ENCODE peak calls at places on chromosomes 4 and X, in ten cellular contexts. One of them, this sample, is unnamed.

GRCh38 chrX:153922932-153923857 is 2.9 kb downstream of the ARHGAP4 start:
- DNase-seq in SHP77 treated with DMSO at 0.1 percent for 48 hours: no peak
- DNase-seq in stomach: peak
- DNase-seq in stimulated activated CD4-positive, alpha-beta T cell treated with anti-CD3 and anti-CD28 coated beads, TNF-alpha, amount 100 ng/mL, for 1 hour: no peak
- DNase-seq in hippocampal formation: peak
- DNase-seq in left ventricle myocardium inferior: peak
- DNase-seq in GM12891: no peak
- DNase-seq in iris pigment epithelial cell: peak
- DNase-seq in naive thymus-derived CD8-positive, alpha-beta T cell: no peak
- DNase-seq in activated T-helper 1 cell treated with anti-CD3 and anti-CD28 coated beads, Interleukin-2, amount 50 U/mL, for 16 hours: no peak
- DNase-seq in this sample: peak

GRCh38 chrX:55919367-55920221 is 202.0 kb downstream of the RRAGB start:
- DNase-seq in left ventricle myocardium inferior: no peak
- DNase-seq in SHP77 treated with DMSO at 0.1 percent for 48 hours: no peak
- DNase-seq in stimulated activated CD4-positive, alpha-beta T cell treated with anti-CD3 and anti-CD28 coated beads, TNF-alpha, amount 100 ng/mL, for 1 hour: no peak
- DNase-seq in naive thymus-derived CD8-positive, alpha-beta T cell: no peak
- DNase-seq in hippocampal formation: no peak
- DNase-seq in GM12891: peak
- DNase-seq in activated T-helper 1 cell treated with anti-CD3 and anti-CD28 coated beads, Interleukin-2, amount 50 U/mL, for 16 hours: no peak
- DNase-seq in stomach: no peak
- DNase-seq in iris pigment epithelial cell: no peak
- DNase-seq in this sample: no peak

GRCh38 chr4:20362148-20362547 is 110.4 kb downstream of the SLIT2 start:
- DNase-seq in iris pigment epithelial cell: no peak
- DNase-seq in hippocampal formation: no peak
- DNase-seq in GM12891: no peak
- DNase-seq in left ventricle myocardium inferior: no peak
- DNase-seq in stomach: no peak
- DNase-seq in naive thymus-derived CD8-positive, alpha-beta T cell: no peak
- DNase-seq in stimulated activated CD4-positive, alpha-beta T cell treated with anti-CD3 and anti-CD28 coated beads, TNF-alpha, amount 100 ng/mL, for 1 hour: no peak
- DNase-seq in SHP77 treated with DMSO at 0.1 percent for 48 hours: no peak
- DNase-seq in activated T-helper 1 cell treated with anti-CD3 and anti-CD28 coated beads, Interleukin-2, amount 50 U/mL, for 16 hours: no peak
- DNase-seq in this sample: no peak

GRCh38 chrX:47556045-47556623 is 4.9 kb upstream of the ARAF start:
- DNase-seq in stomach: peak
- DNase-seq in hippocampal formation: peak
- DNase-seq in SHP77 treated with DMSO at 0.1 percent for 48 hours: peak
- DNase-seq in iris pigment epithelial cell: peak
- DNase-seq in left ventricle myocardium inferior: peak
- DNase-seq in stimulated activated CD4-positive, alpha-beta T cell treated with anti-CD3 and anti-CD28 coated beads, TNF-alpha, amount 100 ng/mL, for 1 hour: peak
- DNase-seq in GM12891: no peak
- DNase-seq in activated T-helper 1 cell treated with anti-CD3 and anti-CD28 coated beads, Interleukin-2, amount 50 U/mL, for 16 hours: peak
- DNase-seq in naive thymus-derived CD8-positive, alpha-beta T cell: peak
- DNase-seq in this sample: peak

GRCh38 chr4:77854431-77855111 is 8.1 kb upstream of the MRPL1 start:
- DNase-seq in activated T-helper 1 cell treated with anti-CD3 and anti-CD28 coated beads, Interleukin-2, amount 50 U/mL, for 16 hours: no peak
- DNase-seq in naive thymus-derived CD8-positive, alpha-beta T cell: no peak
- DNase-seq in stomach: no peak
- DNase-seq in hippocampal formation: no peak
- DNase-seq in iris pigment epithelial cell: no peak
- DNase-seq in stimulated activated CD4-positive, alpha-beta T cell treated with anti-CD3 and anti-CD28 coated beads, TNF-alpha, amount 100 ng/mL, for 1 hour: no peak
- DNase-seq in left ventricle myocardium inferior: no peak
- DNase-seq in GM12891: no peak
- DNase-seq in SHP77 treated with DMSO at 0.1 percent for 48 hours: no peak
- DNase-seq in this sample: no peak

GRCh38 chr4:14596904-14597303 is 405.4 kb upstream of the CPEB2 start:
- DNase-seq in stimulated activated CD4-positive, alpha-beta T cell treated with anti-CD3 and anti-CD28 coated beads, TNF-alpha, amount 100 ng/mL, for 1 hour: no peak
- DNase-seq in naive thymus-derived CD8-positive, alpha-beta T cell: no peak
- DNase-seq in iris pigment epithelial cell: no peak
- DNase-seq in GM12891: no peak
- DNase-seq in left ventricle myocardium inferior: no peak
- DNase-seq in SHP77 treated with DMSO at 0.1 percent for 48 hours: no peak
- DNase-seq in activated T-helper 1 cell treated with anti-CD3 and anti-CD28 coated beads, Interleukin-2, amount 50 U/mL, for 16 hours: no peak
- DNase-seq in hippocampal formation: no peak
- DNase-seq in stomach: no peak
- DNase-seq in this sample: no peak

GRCh38 chr4:141455651-141456050 is 180.7 kb upstream of the IL15 start:
- DNase-seq in stimulated activated CD4-positive, alpha-beta T cell treated with anti-CD3 and anti-CD28 coated beads, TNF-alpha, amount 100 ng/mL, for 1 hour: no peak
- DNase-seq in SHP77 treated with DMSO at 0.1 percent for 48 hours: no peak
- DNase-seq in left ventricle myocardium inferior: no peak
- DNase-seq in iris pigment epithelial cell: peak
- DNase-seq in naive thymus-derived CD8-positive, alpha-beta T cell: no peak
- DNase-seq in activated T-helper 1 cell treated with anti-CD3 and anti-CD28 coated beads, Interleukin-2, amount 50 U/mL, for 16 hours: no peak
- DNase-seq in stomach: no peak
- DNase-seq in GM12891: no peak
- DNase-seq in hippocampal formation: no peak
- DNase-seq in this sample: no peak

GRCh38 chr4:3772632-3773031 is 6.4 kb downstream of the ADRA2C start:
- DNase-seq in SHP77 treated with DMSO at 0.1 percent for 48 hours: no peak
- DNase-seq in activated T-helper 1 cell treated with anti-CD3 and anti-CD28 coated beads, Interleukin-2, amount 50 U/mL, for 16 hours: no peak
- DNase-seq in left ventricle myocardium inferior: no peak
- DNase-seq in stomach: no peak
- DNase-seq in stimulated activated CD4-positive, alpha-beta T cell treated with anti-CD3 and anti-CD28 coated beads, TNF-alpha, amount 100 ng/mL, for 1 hour: no peak
- DNase-seq in hippocampal formation: no peak
- DNase-seq in iris pigment epithelial cell: no peak
- DNase-seq in naive thymus-derived CD8-positive, alpha-beta T cell: no peak
- DNase-seq in GM12891: no peak
- DNase-seq in this sample: no peak

GRCh38 chr4:108148316-108148715 is 20.4 kb downstream of the LEF1 start:
- DNase-seq in GM12891: no peak
- DNase-seq in left ventricle myocardium inferior: no peak
- DNase-seq in stomach: no peak
- DNase-seq in activated T-helper 1 cell treated with anti-CD3 and anti-CD28 coated beads, Interleukin-2, amount 50 U/mL, for 16 hours: no peak
- DNase-seq in SHP77 treated with DMSO at 0.1 percent for 48 hours: peak
- DNase-seq in stimulated activated CD4-positive, alpha-beta T cell treated with anti-CD3 and anti-CD28 coated beads, TNF-alpha, amount 100 ng/mL, for 1 hour: no peak
- DNase-seq in iris pigment epithelial cell: no peak
- DNase-seq in naive thymus-derived CD8-positive, alpha-beta T cell: no peak
- DNase-seq in hippocampal formation: no peak
- DNase-seq in this sample: no peak

GRCh38 chrX:43655961-43656494 is at the start of gene MAOA:
- DNase-seq in GM12891: no peak
- DNase-seq in iris pigment epithelial cell: peak
- DNase-seq in activated T-helper 1 cell treated with anti-CD3 and anti-CD28 coated beads, Interleukin-2, amount 50 U/mL, for 16 hours: peak
- DNase-seq in stimulated activated CD4-positive, alpha-beta T cell treated with anti-CD3 and anti-CD28 coated beads, TNF-alpha, amount 100 ng/mL, for 1 hour: no peak
- DNase-seq in stomach: peak
- DNase-seq in left ventricle myocardium inferior: peak
- DNase-seq in SHP77 treated with DMSO at 0.1 percent for 48 hours: peak
- DNase-seq in hippocampal formation: peak
- DNase-seq in naive thymus-derived CD8-positive, alpha-beta T cell: peak
- DNase-seq in this sample: peak